ENCODE peak calls at places on chromosomes 4 and X, in five cellular contexts. R is MM.1S, J is tibial nerve, X is sigmoid colon, S is fibroblast of lung. O is an unnamed sample.

GRCh38 chr4:2800691-2801596 is 8.1 kb downstream of the SH3BP2 start:
- DNase-seq in R (no peak), J (peak; percentile 58), X (peak; percentile 91), S (peak; percentile 90), O (no peak)

GRCh38 chr4:59664771-59665170 is 1535.4 kb upstream of the ADGRL3 start:
- DNase-seq in R (no peak), J (no peak), X (no peak), S (no peak), O (no peak)

GRCh38 chr4:78661923-78662521 is 110.5 kb downstream of the ANXA3 start:
- DNase-seq in R (peak; percentile 40), J (no peak), X (no peak), S (peak; percentile 77), O (peak; percentile 29)

GRCh38 chr4:18689308-18689915 is 667.9 kb upstream of the LCORL start:
- DNase-seq in R (peak; percentile 69), J (peak; percentile 85), X (peak; percentile 74), S (peak; percentile 78), O (peak; percentile 59)

GRCh38 chrX:30224541-30224940 is 5.9 kb upstream of the MAGEB3 start:
- DNase-seq in R (no peak), J (no peak), X (no peak), S (no peak), O (no peak)

GRCh38 chrX:70262952-70263567 is 3.1 kb upstream of the P2RY4 start:
- DNase-seq in R (peak; percentile 46), J (no peak), X (no peak), S (peak; percentile 49), O (peak; percentile 57)

GRCh38 chr4:154329939-154330338 is 161.7 kb downstream of the DCHS2 start:
- DNase-seq in R (no peak), J (no peak), X (peak; percentile 90), S (peak; percentile 85), O (no peak)

GRCh38 chr4:119632216-119632615 is 3.6 kb upstream of the PDE5A start:
- DNase-seq in R (no peak), J (no peak), X (no peak), S (peak; percentile 58), O (no peak)

GRCh38 chr4:54513231-54513630 is 144.5 kb upstream of the KIT start:
- DNase-seq in R (no peak), J (no peak), X (no peak), S (peak; percentile 76), O (no peak)

GRCh38 chrX:102599950-102600579 is 750 bp downstream of the ARMCX5 start:
- DNase-seq in R (no peak), J (no peak), X (no peak), S (peak; percentile 54), O (peak; percentile 2)

GRCh38 chrX:10612215-10612614 is 8.2 kb downstream of the MID1 start:
- DNase-seq in R (no peak), J (no peak), X (no peak), S (peak; percentile 70), O (no peak)

GRCh38 chr4:148097811-148098210 is 344.4 kb downstream of the NR3C2 start:
- DNase-seq in R (no peak), J (no peak), X (no peak), S (no peak), O (no peak)

GRCh38 chrX:107448625-107449468 is 605 bp upstream of the FRMPD3 start:
- DNase-seq in R (peak; percentile 29), J (no peak), X (no peak), S (no peak), O (no peak)
- H3K27me3 ChIP-seq in R (no peaks in the 10 kb centered on the region), J (peaks cover 88% of the 10 kb centered on the region), X (peaks cover 19% of the 10 kb centered on the region), S (peaks cover 10% of the 10 kb centered on the region), O (no peaks in the 10 kb centered on the region)

GRCh38 chrX:101417981-101418841 is 10.2 kb downstream of the HNRNPH2 start:
- DNase-seq in R (no peak), J (peak; percentile 36), X (peak; percentile 79), S (peak; percentile 36), O (peak; percentile 20)
- H3K4me3 ChIP-seq in R (peak overlapping the region; percentile 62), J (peak overlapping the region; percentile 47), X (peak overlapping the region; percentile 62), S (peak overlapping the region; percentile 36), O (peak overlapping the region; percentile 37)

GRCh38 chr4:185426960-185427688 is 1.4 kb upstream of the UFSP2 start:
- DNase-seq in R (no peak), J (no peak), X (peak; percentile 59), S (no peak), O (no peak)
- H3K27me3 ChIP-seq in R (no peaks in the 10 kb centered on the region), J (no peaks in the 10 kb centered on the region), X (no peaks in the 10 kb centered on the region), S (no peaks in the 10 kb centered on the region), O (no peaks in the 10 kb centered on the region)

DNA sequence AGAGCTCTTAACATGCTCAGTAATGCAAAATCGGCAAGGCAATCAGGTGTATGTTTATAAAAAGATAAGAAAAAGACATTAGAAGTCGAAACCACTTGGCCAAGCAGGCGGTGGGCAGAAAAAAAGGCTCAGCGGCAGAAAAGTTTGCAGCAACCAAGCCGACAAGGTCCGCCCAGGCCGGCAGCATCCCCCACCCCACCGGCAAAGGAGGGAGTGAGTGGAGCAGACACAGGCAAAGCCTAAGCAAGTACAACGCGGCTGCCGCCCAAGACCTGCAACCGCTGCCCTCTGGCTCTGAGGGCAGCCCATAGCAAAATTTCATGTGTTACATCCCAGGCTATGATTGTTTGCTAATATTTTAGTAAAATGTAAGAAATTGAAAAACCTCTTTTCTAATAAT is 125.4 kb upstream of the ZCCHC13 start:
- DNase-seq in R (no peak), J (no peak), X (no peak), S (no peak), O (no peak)
- H3K4me3 ChIP-seq in R (no peak overlapping the region), J (no peak overlapping the region), X (peak overlapping the region; percentile 27), S (no peak overlapping the region), O (no peak overlapping the region)

GRCh38 chr4:109177411-109177810 is 125.0 kb downstream of the COL25A1 start:
- DNase-seq in R (no peak), J (no peak), X (no peak), S (no peak), O (no peak)

GRCh38 chr4:109171098-109171497 is 131.4 kb downstream of the COL25A1 start:
- DNase-seq in R (no peak), J (no peak), X (no peak), S (no peak), O (no peak)

GRCh38 chr4:109172301-109172700 is 130.2 kb downstream of the COL25A1 start:
- DNase-seq in R (no peak), J (no peak), X (no peak), S (no peak), O (no peak)

GRCh38 chr4:109179089-109179488 is 123.4 kb downstream of the COL25A1 start:
- DNase-seq in R (no peak), J (no peak), X (no peak), S (no peak), O (no peak)

GRCh38 chr4:109174224-109174953 is 128.1 kb downstream of the COL25A1 start:
- DNase-seq in R (no peak), J (no peak), X (no peak), S (no peak), O (no peak)
- H3K27me3 ChIP-seq in R (no peaks in the 10 kb centered on the region), J (no peaks in the 10 kb centered on the region), X (no peaks in the 10 kb centered on the region), S (no peaks in the 10 kb centered on the region), O (no peaks in the 10 kb centered on the region)

GRCh38 chrX:51395474-51395806 is 62.8 kb downstream of the NUDT10 start:
- DNase-seq in R (no peak), J (no peak), X (no peak), S (no peak), O (no peak)

GRCh38 chrX:51395807-51396728 is 63.4 kb downstream of the NUDT10 start:
- DNase-seq in R (peak; percentile 77), J (no peak), X (peak; percentile 62), S (peak; percentile 21), O (no peak)
- H3K4me3 ChIP-seq in R (peak overlapping the region; percentile 68), J (peak overlapping the region; percentile 34), X (peak overlapping the region; percentile 55), S (no peak overlapping the region), O (peak overlapping the region; percentile 19)

O was measured in small intestine.